ENCODE peak calls at places on chromosomes 13 and 19, in six cellular contexts. E, C, O, X, G and U are unnamed samples.

GRCh38 chr13:36819811-36820140 is 754 bp downstream of the RFXAP start:
- DNase-seq in E (no peak), C (peak), O (peak), X (no peak), G (no peak), U (peak)

GRCh38 chr19:52603558-52604207 is 33.6 kb downstream of the ZNF701 start:
- DNase-seq in E (no peak), C (no peak), O (no peak), X (no peak), G (no peak), U (no peak)

GRCh38 chr13:111518161-111518791 is 197.8 kb downstream of the TEX29 start:
- DNase-seq in E (no peak), C (no peak), O (no peak), X (no peak), G (no peak), U (no peak)

GRCh38 chr19:16394111-16394510 is 69.5 kb downstream of the KLF2 start:
- DNase-seq in E (no peak), C (no peak), O (no peak), X (no peak), G (no peak), U (no peak)

GRCh38 chr19:7705387-7706187 is 3.7 kb upstream of the FCER2 start:
- DNase-seq in E (no peak), C (peak), O (no peak), X (peak), G (no peak), U (peak)

GRCh38 chr19:51210385-51210784 is 14.5 kb upstream of the CD33 start:
- DNase-seq in E (no peak), C (no peak), O (no peak), X (no peak), G (no peak), U (no peak)

GRCh38 chr19:1234670-1235380 is 3.0 kb downstream of the CBARP start:
- DNase-seq in E (no peak), C (no peak), O (no peak), X (no peak), G (no peak), U (no peak)

GRCh38 chr19:9885077-9885552 is 50.0 kb downstream of the PIN1 start:
- DNase-seq in E (no peak), C (no peak), O (no peak), X (no peak), G (no peak), U (no peak)

GRCh38 chr13:77537302-77537919 is 1.9 kb downstream of the SCEL start:
- DNase-seq in E (no peak), C (no peak), O (no peak), X (no peak), G (no peak), U (no peak)

GRCh38 chr19:19137556-19138109 is 645 bp downstream of the TMEM161A start:
- DNase-seq in E (no peak), C (no peak), O (peak), X (no peak), G (no peak), U (no peak)

GRCh38 chr13:109226631-109227030 is 559.8 kb downstream of the IRS2 start:
- DNase-seq in E (no peak), C (no peak), O (no peak), X (no peak), G (no peak), U (no peak)

GRCh38 chr19:58581227-58582141 is 8.3 kb upstream of the MZF1 start:
- DNase-seq in E (peak), C (peak), O (peak), X (no peak), G (peak), U (peak)

GRCh38 chr19:1513492-1514294 is 874 bp upstream of the ADAMTSL5 start:
- DNase-seq in E (no peak), C (peak), O (peak), X (no peak), G (no peak), U (peak)

GRCh38 chr13:84032116-84032515 is 149.8 kb upstream of the SLITRK1 start:
- DNase-seq in E (no peak), C (no peak), O (no peak), X (no peak), G (no peak), U (no peak)

GRCh38 chr19:55579766-55580621 is 654 bp downstream of the ZNF579 start:
- DNase-seq in E (no peak), C (no peak), O (peak), X (no peak), G (peak), U (no peak)

GRCh38 chr13:32383836-32384618 is 43.9 kb downstream of the N4BP2L1 start:
- DNase-seq in E (no peak), C (no peak), O (no peak), X (no peak), G (no peak), U (no peak)

GRCh38 chr19:33376423-33376822 is 2.9 kb downstream of the CEBPG start:
- DNase-seq in E (no peak), C (no peak), O (no peak), X (no peak), G (peak), U (no peak)
- TF ChIP-seq POLR2A in E (no peak), C (no peak), O (no peak), X (no peak), G (no peak), U (no peak)

GRCh38 chr19:6626764-6627163 is 35.8 kb upstream of the CD70 start:
- DNase-seq in E (no peak), C (no peak), O (no peak), X (no peak), G (no peak), U (no peak)

GRCh38 chr19:6632002-6632621 is 37.8 kb downstream of the TNFSF14 start:
- DNase-seq in E (no peak), C (no peak), O (peak), X (peak), G (peak), U (no peak)
- TF ChIP-seq TAF1 in E (no peak), C (no peak), O (no peak), X (no peak), G (no peak), U (no peak)

GRCh38 chr19:48991823-48992570 is 1.1 kb downstream of the GYS1 start:
- DNase-seq in E (no peak), C (peak), O (peak), X (no peak), G (no peak), U (no peak)
- TF ChIP-seq POLR2A in E (no peak), C (no peak), O (no peak), X (no peak), G (no peak), U (no peak)

GRCh38 chr19:57276430-57276829 is 3.9 kb upstream of the ZNF460 start:
- DNase-seq in E (no peak), C (no peak), O (no peak), X (no peak), G (peak), U (no peak)

GRCh38 chr19:57280165-57280912 is at the start of gene ZNF460:
- DNase-seq in E (peak), C (peak), O (peak), X (peak), G (peak), U (peak)

GRCh38 chr19:57279418-57280164 is 694 bp upstream of the ZNF460 start:
- DNase-seq in E (peak), C (peak), O (peak), X (peak), G (peak), U (peak)

GRCh38 chr19:57282011-57282636 is 1.8 kb downstream of the ZNF460 start:
- DNase-seq in E (no peak), C (no peak), O (no peak), X (peak), G (no peak), U (no peak)

GRCh38 chr19:57280913-57281425 is 684 bp downstream of the ZNF460 start:
- DNase-seq in E (no peak), C (no peak), O (no peak), X (no peak), G (no peak), U (no peak)
- TF ChIP-seq TAF1 in E (no peak), C (no peak), O (no peak), X (no peak), G (no peak), U (no peak)